ENCODE peak calls at places on chromosomes 7 and 10, in nine cellular contexts. A is SK-N-SH, I is neural progenitor cell, N is GM23248, D is hepatocyte, V is HCT116, B is OCI-LY7, Q is GM23338, K is MM.1S. F is an unnamed sample.

GRCh38 chr7:74672343-74672915 is 14.9 kb downstream of the GTF2I start:
- DNase-seq in D (no peak), V (no peak), Q (no peak), B (no peak), A (no peak), N (no peak), K (no peak), I (no peak), F (no peak)

GRCh38 chr7:100010901-100011300 is 4.5 kb upstream of the ZKSCAN1 start:
- DNase-seq in A (no peak), D (no peak), Q (no peak), N (no peak), I (no peak), K (no peak), B (no peak), V (no peak), F (no peak)

GRCh38 chr10:116676633-116677032 is 55.9 kb downstream of the PNLIPRP2 start:
- DNase-seq in A (no peak), Q (no peak), N (no peak), K (no peak), I (no peak), V (no peak), B (no peak), D (no peak), F (no peak)

GRCh38 chr7:151083071-151083823 is at the start of gene TMUB1:
- DNase-seq in A (peak; percentile 88), Q (peak; percentile 83), N (peak; percentile 82), V (no peak), B (peak; percentile 84), D (peak; percentile 88), I (peak; percentile 84), K (peak; percentile 79), F (peak; percentile 49)

GRCh38 chr10:62817763-62818425 is 1.7 kb upstream of the EGR2 start:
- DNase-seq in B (peak; percentile 87), Q (peak; percentile 89), D (peak; percentile 90), I (peak; percentile 94), V (peak; percentile 56), N (peak; percentile 84), K (peak; percentile 77), A (peak; percentile 94), F (peak; percentile 100)

GRCh38 chr7:82044497-82045080 is 274.7 kb upstream of the HGF start:
- DNase-seq in N (peak; percentile 72), V (peak; percentile 23), A (peak; percentile 16), B (peak; percentile 37), Q (peak; percentile 64), K (peak; percentile 42), I (peak; percentile 51), D (peak; percentile 54), F (peak; percentile 66)

GRCh38 chr10:71349401-71349800 is 30.3 kb downstream of the SLC29A3 start:
- DNase-seq in A (no peak), D (peak; percentile 46), V (no peak), B (no peak), N (peak; percentile 22), K (no peak), Q (no peak), I (no peak), F (peak; percentile 66)

GRCh38 chr7:46613116-46613515 is 692.0 kb upstream of the IGFBP3 start:
- DNase-seq in K (no peak), Q (no peak), I (no peak), V (no peak), N (no peak), B (no peak), A (no peak), D (no peak), F (no peak)

GRCh38 chr7:142438235-142438922 is 180.5 kb upstream of the PRSS58 start:
- DNase-seq in V (peak; percentile 49), B (peak; percentile 33), I (peak; percentile 77), D (peak; percentile 34), A (peak; percentile 61), Q (peak; percentile 93), N (peak; percentile 70), K (peak; percentile 66), F (peak; percentile 71)

GRCh38 chr7:148501707-148502139 is 88.8 kb upstream of the C7orf33 start:
- DNase-seq in K (peak; percentile 92), Q (peak; percentile 76), N (peak; percentile 22), D (peak; percentile 54), I (peak; percentile 58), B (no peak), A (no peak), V (no peak), F (peak; percentile 5)

GRCh38 chr7:46321556-46322205 is 400.6 kb upstream of the IGFBP3 start:
- DNase-seq in Q (no peak), V (no peak), N (peak; percentile 27), I (no peak), A (no peak), K (no peak), D (peak; percentile 46), B (no peak), F (peak; percentile 46)

GRCh38 chr7:138645284-138645683 is 55.9 kb downstream of the SVOPL start:
- DNase-seq in N (no peak), I (peak; percentile 30), K (no peak), Q (peak; percentile 76), B (no peak), D (no peak), A (peak; percentile 34), V (no peak), F (no peak)

GRCh38 chr7:8063706-8064297 is 95.2 kb downstream of the GLCCI1 start:
- DNase-seq in K (no peak), Q (no peak), D (no peak), N (peak; percentile 6), I (no peak), V (no peak), B (no peak), A (no peak), F (no peak)

GRCh38 chr7:99525713-99526440 is 21.4 kb downstream of the ZKSCAN5 start:
- DNase-seq in K (no peak), I (peak; percentile 17), Q (peak; percentile 54), A (no peak), D (no peak), B (peak; percentile 31), V (peak; percentile 13), N (peak; percentile 32), F (peak; percentile 42)

GRCh38 chr10:33211123-33211878 is 123.2 kb downstream of the NRP1 start:
- DNase-seq in N (peak; percentile 94), A (peak; percentile 22), V (no peak), I (no peak), K (no peak), B (no peak), D (peak; percentile 18), Q (no peak), F (peak; percentile 53)

GRCh38 chr7:55486172-55486550 is 86.1 kb downstream of the VOPP1 start:
- DNase-seq in Q (no peak), I (no peak), B (no peak), V (no peak), A (no peak), N (no peak), D (no peak), K (no peak), F (no peak)

GRCh38 chr7:55484834-55485233 is 87.5 kb downstream of the VOPP1 start:
- DNase-seq in N (no peak), I (no peak), D (no peak), Q (no peak), K (no peak), A (no peak), V (no peak), B (no peak), F (no peak)

GRCh38 chr7:55483061-55483460 is 89.2 kb downstream of the VOPP1 start:
- DNase-seq in A (no peak), I (no peak), B (no peak), K (no peak), N (no peak), V (no peak), Q (no peak), D (no peak), F (no peak)

GRCh38 chr7:55485501-55486171 is 86.7 kb downstream of the VOPP1 start:
- DNase-seq in Q (no peak), I (no peak), B (no peak), A (no peak), V (no peak), N (no peak), D (no peak), K (no peak), F (no peak)

GRCh38 chr7:55484241-55484640 is 88.1 kb downstream of the VOPP1 start:
- DNase-seq in V (no peak), N (no peak), A (no peak), D (no peak), I (no peak), Q (no peak), K (no peak), B (no peak), F (no peak)
- TF ChIP-seq EZH2phosphoT487 in V (no peak), N (no peak), A (no peak), D (no peak), I (no peak), Q (no peak), K (no peak), B (no peak), F (no peak)

DNA sequence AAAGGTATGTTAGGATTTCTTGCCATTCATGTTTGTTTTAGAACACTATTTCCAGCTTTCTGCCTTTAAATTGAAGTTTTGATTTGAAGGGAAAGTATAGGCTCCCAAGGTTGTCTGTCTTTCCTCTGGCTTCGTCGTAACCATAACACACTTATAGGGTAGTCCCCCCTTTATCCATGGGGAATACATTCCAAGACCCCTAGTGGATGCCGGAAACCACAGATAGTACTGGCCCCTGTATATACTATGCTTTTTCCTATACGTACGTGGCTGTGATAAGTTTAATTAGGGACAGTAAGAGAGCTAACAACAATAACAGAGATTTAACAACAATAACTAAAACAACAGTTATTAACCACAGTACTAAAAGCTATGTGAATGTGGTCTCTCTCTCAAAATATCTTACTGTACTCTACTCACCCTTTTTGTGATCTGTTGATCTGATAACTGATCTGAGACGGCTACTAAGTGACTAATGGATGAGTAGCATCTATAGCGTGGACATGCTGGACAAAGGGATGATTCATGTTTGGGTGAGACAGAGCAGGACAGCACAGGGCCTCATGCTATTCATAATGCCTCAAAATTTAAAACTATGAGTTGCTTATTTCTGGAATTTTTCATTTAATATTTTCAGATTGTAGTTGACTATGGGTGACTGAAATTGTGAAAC is 273.1 kb downstream of the AUTS2 start:
- DNase-seq in D (no peak), Q (no peak), K (no peak), A (peak; percentile 36), N (peak; percentile 93), B (no peak), V (no peak), I (no peak), F (peak; percentile 1)
- TF ChIP-seq EZH2phosphoT487 in D (no peak), Q (no peak), K (no peak), A (no peak), N (peak; percentile 86), B (no peak), V (no peak), I (no peak), F (no peak)

DNA sequence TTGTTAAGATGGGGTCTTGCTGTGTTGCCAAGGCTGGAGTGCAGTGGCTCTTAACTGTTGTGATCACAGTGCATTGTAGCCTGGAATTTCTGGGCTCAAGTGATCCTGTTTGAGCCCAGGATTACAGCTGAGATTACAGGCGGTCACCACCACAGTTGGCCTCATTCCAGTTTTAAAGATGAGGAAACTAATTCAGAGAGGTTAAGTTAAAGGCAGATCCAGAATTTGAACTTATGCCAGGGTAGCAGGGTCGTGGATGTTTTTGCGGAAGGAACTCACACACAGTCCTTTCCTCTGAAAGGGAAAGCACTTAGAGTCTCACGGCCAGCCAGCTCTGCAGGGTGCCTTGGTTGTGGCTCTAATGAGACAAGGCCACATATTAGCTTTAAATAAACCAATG is 84.7 kb downstream of the MMRN2 start:
- DNase-seq in N (no peak), B (no peak), V (no peak), A (no peak), D (no peak), I (peak; percentile 17), K (no peak), Q (peak; percentile 50), F (no peak)
- TF ChIP-seq EZH2phosphoT487 in N (no peak), B (no peak), V (no peak), A (no peak), D (no peak), I (no peak), K (no peak), Q (no peak), F (no peak)

GRCh38 chr10:129955591-129956284 is 8.3 kb downstream of the EBF3 start:
- DNase-seq in A (no peak), N (no peak), B (no peak), V (no peak), K (no peak), D (peak; percentile 38), I (peak; percentile 32), Q (no peak), F (peak; percentile 13)
- TF ChIP-seq EZH2phosphoT487 in A (no peak), N (no peak), B (no peak), V (no peak), K (no peak), D (no peak), I (no peak), Q (no peak), F (no peak)

F was measured in PC-3.